ENCODE peak calls at places on chromosome 13, in six cellular contexts. I, R, X, O, A and Y are unnamed samples.

GRCh38 chr13:110233181-110233641 is 73.7 kb downstream of the COL4A1 start:
- DNase-seq in A (no peak), R (no peak), O (no peak), I (no peak), X (peak; percentile 95), Y (no peak)

GRCh38 chr13:47092202-47092601 is 195.3 kb upstream of the HTR2A start:
- DNase-seq in A (no peak), R (no peak), I (no peak), O (no peak), X (no peak), Y (no peak)

GRCh38 chr13:76865996-76866503 is 20.2 kb downstream of the KCTD12 start:
- DNase-seq in I (no peak), O (no peak), A (no peak), R (no peak), X (no peak), Y (no peak)

GRCh38 chr13:98972627-98973026 is 5.2 kb downstream of the DOCK9 start:
- DNase-seq in R (no peak), I (no peak), O (no peak), A (no peak), X (peak; percentile 54), Y (no peak)

GRCh38 chr13:44219808-44220544 is 153.6 kb upstream of the SERP2 start:
- DNase-seq in O (no peak), I (no peak), A (no peak), R (no peak), X (peak; percentile 63), Y (no peak)

GRCh38 chr13:64471916-64472315 is 2758.2 kb downstream of the PCDH9 start:
- DNase-seq in R (peak; percentile 20), X (peak; percentile 72), O (no peak), A (no peak), I (no peak), Y (no peak)

GRCh38 chr13:50410921-50411712 is 395.9 kb downstream of the KCNRG start:
- DNase-seq in R (peak; percentile 32), I (no peak), X (peak; percentile 82), A (no peak), O (no peak), Y (no peak)

GRCh38 chr13:23463631-23464030 is 30.1 kb upstream of the SACS start:
- DNase-seq in R (no peak), A (no peak), O (no peak), I (no peak), X (no peak), Y (no peak)